ENCODE peak calls at places on chromosomes 12 and 14, in ten cellular contexts. I, M, N, H, X, Z, G, U, P and E are unnamed samples.

GRCh38 chr14:94689218-94689984 is 77.2 kb downstream of the SERPINA3 start:
- DNase-seq in U (peak), N (peak), P (peak), I (peak), Z (peak), X (peak), M (peak), H (peak), G (peak), E (peak)

GRCh38 chr14:59337151-59337611 is 128.0 kb downstream of the GPR135 start:
- DNase-seq in X (no peak), H (peak), M (peak), Z (peak), U (no peak), P (peak), N (peak), G (no peak), I (peak), E (peak)

GRCh38 chr12:93153321-93153720 is 224.2 kb upstream of the EEA1 start:
- DNase-seq in H (no peak), U (no peak), I (no peak), N (no peak), X (no peak), P (no peak), Z (no peak), G (no peak), M (no peak), E (no peak)

GRCh38 chr14:74919421-74920165 is 3.5 kb downstream of the RPS6KL1 start:
- DNase-seq in X (no peak), P (no peak), U (no peak), N (no peak), G (no peak), M (no peak), H (peak), Z (no peak), I (no peak), E (no peak)

GRCh38 chr12:122836027-122836921 is 1.0 kb downstream of the HIP1R start:
- DNase-seq in N (no peak), H (peak), U (peak), Z (peak), X (peak), M (peak), G (peak), P (no peak), I (no peak), E (peak)

GRCh38 chr14:56170028-56170427 is 51.8 kb downstream of the PELI2 start:
- DNase-seq in H (no peak), I (no peak), X (no peak), Z (no peak), G (no peak), U (no peak), M (no peak), N (no peak), P (no peak), E (no peak)

GRCh38 chr14:100825691-100826331 is at the start of gene MEG3:
- DNase-seq in Z (no peak), P (no peak), N (peak), M (peak), G (no peak), I (peak), X (no peak), H (peak), U (peak), E (no peak)

GRCh38 chr14:29274890-29275651 is 508.5 kb downstream of the FOXG1 start:
- DNase-seq in U (no peak), X (no peak), N (no peak), I (no peak), G (no peak), Z (no peak), P (no peak), H (no peak), M (no peak), E (no peak)

GRCh38 chr12:19482551-19483109 is 43.3 kb downstream of the AEBP2 start:
- DNase-seq in X (peak), G (no peak), I (no peak), M (no peak), P (no peak), N (no peak), U (no peak), Z (peak), H (no peak), E (no peak)

GRCh38 chr14:23481362-23481970 is 12.0 kb downstream of the NGDN start:
- DNase-seq in I (no peak), P (no peak), N (no peak), G (peak), H (no peak), Z (no peak), X (peak), M (no peak), U (no peak), E (no peak)

GRCh38 chr14:100361626-100362025 is 38.5 kb downstream of the SLC25A47 start:
- DNase-seq in U (no peak), I (no peak), X (no peak), P (no peak), N (no peak), Z (no peak), M (no peak), G (no peak), H (no peak), E (no peak)

GRCh38 chr12:42590324-42590934 is 883 bp upstream of the PRICKLE1 start:
- DNase-seq in G (no peak), I (peak), M (peak), U (peak), Z (peak), H (peak), P (no peak), X (peak), N (no peak), E (no peak)

GRCh38 chr12:34327671-34328070 is 305.4 kb downstream of the ALG10 start:
- DNase-seq in M (no peak), Z (no peak), G (no peak), P (no peak), U (no peak), I (no peak), N (no peak), X (no peak), H (no peak), E (no peak)

GRCh38 chr14:93095742-93096510 is 19.8 kb downstream of the ITPK1 start:
- DNase-seq in M (no peak), H (no peak), G (no peak), P (no peak), X (no peak), Z (no peak), N (no peak), U (no peak), I (no peak), E (no peak)

GRCh38 chr14:93090826-93091583 is 24.7 kb downstream of the ITPK1 start:
- DNase-seq in N (no peak), G (no peak), I (peak), M (no peak), P (no peak), H (peak), Z (no peak), U (no peak), X (no peak), E (no peak)

GRCh38 chr14:93094121-93094918 is 21.4 kb downstream of the ITPK1 start:
- DNase-seq in H (no peak), N (no peak), Z (no peak), I (no peak), G (no peak), U (no peak), M (no peak), X (no peak), P (no peak), E (no peak)

GRCh38 chr14:93091666-93092065 is 24.1 kb downstream of the ITPK1 start:
- DNase-seq in H (no peak), G (no peak), P (no peak), U (no peak), Z (no peak), N (no peak), M (no peak), X (no peak), I (no peak), E (no peak)

DNA sequence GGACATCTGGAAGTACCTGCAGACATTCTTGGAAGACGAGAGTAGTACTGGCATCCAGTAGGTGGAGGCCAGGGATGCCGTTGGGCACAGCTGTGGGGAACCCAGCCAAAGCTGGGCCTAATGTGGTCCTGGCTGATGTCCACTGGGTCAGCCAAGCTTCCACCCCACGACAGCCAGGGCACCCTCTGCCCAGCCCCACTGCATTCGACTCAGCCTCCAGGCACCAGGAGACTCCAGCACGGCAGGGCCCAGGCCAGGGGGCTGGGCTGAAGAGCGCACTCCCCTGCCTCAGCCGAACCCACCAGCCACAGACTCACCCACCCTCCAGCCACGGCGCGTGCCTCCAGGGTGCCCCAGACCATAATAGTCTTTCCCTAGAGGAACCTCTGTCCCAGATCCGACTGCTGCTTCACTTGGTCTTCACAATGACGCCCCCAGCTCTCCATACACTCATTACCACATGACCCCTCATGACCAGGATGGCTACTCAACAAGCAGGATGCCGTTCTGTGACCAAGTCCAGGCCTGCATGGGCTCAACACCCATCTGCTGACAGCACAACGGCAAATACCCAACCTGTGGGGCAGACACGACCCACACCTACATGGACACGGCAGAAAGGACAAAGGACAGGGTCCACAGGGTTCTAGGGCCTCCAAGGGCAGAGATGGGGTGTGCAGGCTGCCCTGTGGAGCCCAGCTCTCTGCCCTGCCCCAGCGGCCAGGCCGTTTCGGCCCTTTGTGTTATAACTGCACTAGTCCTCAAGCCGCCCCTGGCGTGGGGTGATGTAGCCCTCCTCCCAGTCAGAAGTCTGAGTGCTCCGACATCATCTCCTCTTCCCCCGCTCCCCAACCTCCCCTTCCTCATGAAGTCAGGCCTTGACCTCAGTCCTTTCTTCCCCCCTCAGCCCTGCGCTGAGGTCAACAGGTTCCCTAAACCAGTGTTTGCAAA is 22.8 kb downstream of the ITPK1 start:
- DNase-seq in N (no peak), M (no peak), G (no peak), P (no peak), Z (no peak), H (no peak), U (no peak), I (no peak), X (no peak), E (no peak)
- TF ChIP-seq EP300 in N (no peak), M (no peak), G (no peak), P (no peak), Z (no peak), H (no peak), U (no peak), I (no peak), X (no peak), E (no peak)

GRCh38 chr12:132489602-132490239 is at the start of gene FBRSL1:
- DNase-seq in P (peak), Z (peak), H (peak), X (peak), I (peak), M (peak), G (peak), U (peak), N (peak), E (peak)
- TF ChIP-seq POLR2A in P (no peak), Z (no peak), H (no peak), X (no peak), I (no peak), M (peak), G (no peak), U (peak), N (no peak), E (no peak)

GRCh38 chr12:104377507-104377812 is 73.9 kb downstream of the EID3 start:
- DNase-seq in U (no peak), Z (no peak), N (no peak), M (no peak), P (peak), G (no peak), X (no peak), H (no peak), I (no peak), E (no peak)

GRCh38 chr12:104378427-104378826 is 74.9 kb downstream of the EID3 start:
- DNase-seq in H (no peak), X (no peak), P (no peak), I (no peak), Z (no peak), G (no peak), M (no peak), N (no peak), U (no peak), E (no peak)

GRCh38 chr12:104374071-104374470 is 70.5 kb downstream of the EID3 start:
- DNase-seq in P (no peak), N (no peak), X (no peak), I (no peak), Z (no peak), M (no peak), G (no peak), U (no peak), H (no peak), E (no peak)

GRCh38 chr12:104374806-104375205 is 71.3 kb downstream of the EID3 start:
- DNase-seq in U (no peak), N (no peak), M (no peak), I (no peak), Z (no peak), X (no peak), H (no peak), G (no peak), P (no peak), E (no peak)

DNA sequence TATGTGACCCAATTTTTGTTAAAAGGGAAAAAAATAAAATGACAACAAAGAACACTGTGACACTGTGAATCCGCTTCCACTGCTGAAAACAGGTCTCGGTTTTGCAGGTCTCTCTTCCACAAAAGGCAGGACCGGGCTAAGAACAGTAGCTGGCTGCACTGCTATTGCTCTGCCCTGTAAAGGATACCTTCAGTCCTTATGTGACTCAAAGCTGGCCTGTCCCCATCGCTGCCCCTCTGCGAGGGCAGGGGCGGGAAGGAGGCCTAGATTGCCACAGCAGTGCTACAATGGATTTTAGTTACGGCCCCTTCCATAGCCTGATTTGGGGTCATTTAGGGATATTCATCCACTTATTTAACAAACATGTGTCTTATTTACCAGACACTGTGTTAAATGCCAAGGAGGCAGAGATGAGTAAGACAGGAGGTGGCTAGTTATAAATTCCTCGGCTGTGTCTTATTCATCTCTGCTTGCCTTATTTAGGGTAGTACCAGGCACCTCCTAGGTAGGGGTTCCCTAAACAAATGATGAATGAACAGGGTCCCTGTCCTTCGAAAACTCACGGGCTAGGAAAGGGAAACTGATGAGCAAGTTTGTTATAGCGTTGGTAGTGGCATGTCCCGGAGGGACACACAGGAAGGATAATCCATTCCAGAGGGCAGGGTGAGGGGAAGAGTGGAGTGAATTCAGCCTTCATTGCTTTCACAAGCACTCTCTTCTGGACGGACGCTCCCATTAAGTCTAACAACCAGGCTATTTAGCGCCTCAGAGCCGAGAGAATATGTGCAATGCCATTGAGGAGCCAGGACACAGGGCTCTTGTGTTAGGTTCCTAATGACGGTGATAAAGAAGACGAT is 73.3 kb downstream of the EID3 start:
- DNase-seq in I (no peak), G (no peak), P (peak), M (no peak), X (no peak), H (no peak), N (no peak), U (no peak), Z (no peak), E (no peak)
- TF ChIP-seq EP300 in I (no peak), G (no peak), P (no peak), M (no peak), X (no peak), H (no peak), N (no peak), U (no peak), Z (no peak), E (no peak)

GRCh38 chr12:51217133-51217967 is 512 bp downstream of the POU6F1 start:
- DNase-seq in N (peak), U (peak), G (peak), M (peak), X (peak), H (peak), Z (peak), I (peak), P (peak), E (peak)
- TF ChIP-seq POLR2A in N (no peak), U (no peak), G (no peak), M (no peak), X (no peak), H (no peak), Z (no peak), I (no peak), P (no peak), E (no peak)

GRCh38 chr12:94795520-94795919 is 145.2 kb upstream of the TMCC3 start:
- DNase-seq in G (no peak), I (peak), Z (no peak), M (no peak), H (no peak), X (no peak), P (no peak), U (peak), N (no peak), E (no peak)
- TF ChIP-seq EP300 in G (no peak), I (no peak), Z (no peak), M (no peak), H (no peak), X (no peak), P (no peak), U (no peak), N (no peak), E (no peak)

DNA sequence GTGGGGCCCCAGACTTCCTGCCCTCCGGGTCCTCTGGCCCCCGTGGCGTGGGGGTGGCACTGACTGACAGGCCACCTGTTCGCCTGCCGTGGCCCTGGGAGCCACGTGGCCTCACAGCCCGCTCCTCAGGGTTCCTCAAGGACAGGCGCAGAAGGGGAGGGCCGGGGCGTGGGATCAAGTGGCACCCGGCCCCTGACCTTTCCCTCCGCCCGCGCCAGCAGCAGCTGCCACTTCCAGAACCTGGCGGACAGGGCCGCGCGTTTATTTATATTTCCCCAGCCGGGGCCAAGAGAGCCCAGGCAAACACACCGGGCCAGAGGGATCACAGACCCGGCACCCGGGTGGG is 92.6 kb downstream of the RFLNA start:
- DNase-seq in I (no peak), X (no peak), P (no peak), U (no peak), N (no peak), G (no peak), Z (peak), H (no peak), M (no peak), E (peak)
- TF ChIP-seq POLR2A in I (no peak), X (no peak), P (no peak), U (no peak), N (no peak), G (no peak), Z (no peak), H (no peak), M (no peak), E (no peak)

GRCh38 chr14:89215166-89215940 is 201.7 kb downstream of the FOXN3 start:
- DNase-seq in H (no peak), M (no peak), G (peak), Z (no peak), X (no peak), U (no peak), I (no peak), P (no peak), N (no peak), E (no peak)
- TF ChIP-seq EP300 in H (no peak), M (no peak), G (no peak), Z (no peak), X (no peak), U (no peak), I (no peak), P (no peak), N (no peak), E (no peak)

GRCh38 chr12:67452119-67452805 is 183.1 kb downstream of the CAND1 start:
- DNase-seq in I (no peak), G (no peak), H (no peak), M (no peak), X (no peak), P (no peak), U (no peak), N (no peak), Z (no peak), E (no peak)
- TF ChIP-seq POLR2A in I (no peak), G (no peak), H (no peak), M (no peak), X (no peak), P (no peak), U (no peak), N (no peak), Z (no peak), E (no peak)

DNA sequence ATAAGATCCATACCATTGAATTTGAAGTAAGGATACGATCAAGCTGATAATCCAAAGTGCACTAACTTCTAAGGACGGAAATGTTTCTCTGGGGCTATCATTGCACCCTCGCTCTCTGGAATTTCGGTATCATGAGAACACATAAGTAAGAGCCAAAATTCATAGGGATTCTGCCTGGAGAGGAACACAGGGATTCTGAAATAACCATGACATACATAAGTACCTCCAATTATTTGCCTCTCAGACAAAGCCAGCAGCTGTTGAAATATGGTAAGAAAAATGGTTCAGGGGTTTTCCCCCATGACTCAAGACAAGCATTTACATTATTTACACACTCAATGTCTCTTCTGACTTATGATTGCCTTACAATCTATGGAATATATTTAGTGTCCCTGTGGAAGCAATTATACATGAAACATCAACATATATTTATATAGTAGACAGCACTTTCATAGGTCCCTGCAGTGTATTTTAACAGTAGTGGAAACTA is 1123.6 kb upstream of the SEL1L start:
- DNase-seq in X (no peak), U (no peak), H (no peak), M (no peak), N (no peak), Z (no peak), G (no peak), P (no peak), I (no peak), E (no peak)
- TF ChIP-seq EP300 in X (no peak), U (no peak), H (no peak), M (no peak), N (no peak), Z (no peak), G (no peak), P (no peak), I (no peak), E (no peak)

GRCh38 chr14:37061697-37062096 is 110.7 kb downstream of the SLC25A21 start:
- DNase-seq in I (no peak), N (no peak), Z (peak), M (no peak), H (no peak), P (no peak), U (no peak), X (no peak), G (no peak), E (no peak)
- TF ChIP-seq POLR2A in I (no peak), N (no peak), Z (no peak), M (no peak), H (no peak), P (no peak), U (no peak), X (no peak), G (no peak), E (no peak)